ENCODE peak calls at places on chromosomes 13 and 19, in six cellular contexts. Q, W, E, Y, A and M are unnamed samples.

GRCh38 chr13:54627973-54628372 is 1599.4 kb downstream of the OLFM4 start:
- DNase-seq in Q (no peak), W (no peak), E (no peak), Y (no peak), A (no peak), M (no peak)

GRCh38 chr19:55137915-55138314 is 11.1 kb downstream of the TNNT1 start:
- DNase-seq in Q (no peak), W (no peak), E (no peak), Y (no peak), A (no peak), M (no peak)

GRCh38 chr19:3250675-3251074 is 26.2 kb downstream of the CELF5 start:
- DNase-seq in Q (peak), W (no peak), E (no peak), Y (no peak), A (no peak), M (no peak)

GRCh38 chr13:31588331-31588730 is 151.0 kb upstream of the RXFP2 start:
- DNase-seq in Q (no peak), W (no peak), E (no peak), Y (peak), A (no peak), M (no peak)

GRCh38 chr19:10227215-10227971 is 3.7 kb downstream of the S1PR2 start:
- DNase-seq in Q (peak), W (no peak), E (no peak), Y (no peak), A (no peak), M (no peak)

GRCh38 chr13:91482427-91482826 is 84.0 kb downstream of the GPC5 start:
- DNase-seq in Q (no peak), W (no peak), E (no peak), Y (no peak), A (no peak), M (no peak)

GRCh38 chr13:40272776-40273139 is 393.7 kb downstream of the FOXO1 start:
- DNase-seq in Q (peak), W (no peak), E (no peak), Y (no peak), A (no peak), M (no peak)

GRCh38 chr13:44713793-44714469 is 137.8 kb upstream of the TSC22D1 start:
- DNase-seq in Q (peak), W (no peak), E (peak), Y (peak), A (no peak), M (no peak)

GRCh38 chr13:25149670-25150069 is 22.4 kb downstream of the AMER2 start:
- DNase-seq in Q (no peak), W (no peak), E (no peak), Y (no peak), A (no peak), M (no peak)

GRCh38 chr19:44607917-44608316 is 5.4 kb upstream of the IGSF23 start:
- DNase-seq in Q (no peak), W (no peak), E (no peak), Y (no peak), A (no peak), M (no peak)

GRCh38 chr13:66994097-66994496 is 236.0 kb downstream of the PCDH9 start:
- DNase-seq in Q (peak), W (peak), E (peak), Y (peak), A (no peak), M (peak)

GRCh38 chr13:26168835-26169234 is 53.3 kb downstream of the RNF6 start:
- DNase-seq in Q (no peak), W (no peak), E (peak), Y (no peak), A (no peak), M (no peak)

GRCh38 chr19:13093407-13094284 is 9.0 kb downstream of the LYL1 start:
- DNase-seq in Q (peak), W (peak), E (peak), Y (no peak), A (no peak), M (peak)